ENCODE peak calls at places on chromosomes 3 and 15, in five cellular contexts. F is lung, O is breast epithelium, G is mesendoderm, Z is fibroblast of lung. L is an unnamed sample.

GRCh38 chr15:33425149-33425548 is 114.4 kb downstream of the RYR3 start:
- DNase-seq in F (no peak), O (no peak), G (peak; percentile 45), Z (peak; percentile 3), L (no peak)

GRCh38 chr3:50358355-50358926 is 880 bp downstream of the TMEM115 start:
- DNase-seq in F (no peak), O (no peak), G (no peak), Z (no peak), L (no peak)

GRCh38 chr15:68330911-68331310 is 53.4 kb downstream of the FEM1B start:
- DNase-seq in F (no peak), O (no peak), G (peak; percentile 61), Z (no peak), L (peak; percentile 33)

GRCh38 chr3:30180305-30181275 is 425.8 kb upstream of the TGFBR2 start:
- DNase-seq in F (no peak), O (no peak), G (no peak), Z (no peak), L (no peak)

GRCh38 chr15:37253877-37254276 is 153.5 kb upstream of the MEIS2 start:
- DNase-seq in F (no peak), O (no peak), G (peak; percentile 55), Z (no peak), L (no peak)

GRCh38 chr3:30544811-30545210 is 61.6 kb upstream of the TGFBR2 start:
- DNase-seq in F (no peak), O (no peak), G (no peak), Z (peak; percentile 84), L (no peak)

GRCh38 chr3:193553606-193554005 is 1.1 kb downstream of the ATP13A4 start:
- DNase-seq in F (no peak), O (no peak), G (no peak), Z (no peak), L (no peak)

GRCh38 chr3:39920271-39920670 is 110.9 kb downstream of the MYRIP start:
- DNase-seq in F (no peak), O (no peak), G (no peak), Z (no peak), L (no peak)

GRCh38 chr3:87167634-87168456 is 59.3 kb upstream of the CHMP2B start:
- DNase-seq in F (no peak), O (no peak), G (peak; percentile 49), Z (peak; percentile 76), L (peak; percentile 73)

GRCh38 chr3:70861855-70862254 is 549.4 kb upstream of the MDFIC2 start:
- DNase-seq in F (no peak), O (no peak), G (no peak), Z (peak; percentile 63), L (no peak)

DNA sequence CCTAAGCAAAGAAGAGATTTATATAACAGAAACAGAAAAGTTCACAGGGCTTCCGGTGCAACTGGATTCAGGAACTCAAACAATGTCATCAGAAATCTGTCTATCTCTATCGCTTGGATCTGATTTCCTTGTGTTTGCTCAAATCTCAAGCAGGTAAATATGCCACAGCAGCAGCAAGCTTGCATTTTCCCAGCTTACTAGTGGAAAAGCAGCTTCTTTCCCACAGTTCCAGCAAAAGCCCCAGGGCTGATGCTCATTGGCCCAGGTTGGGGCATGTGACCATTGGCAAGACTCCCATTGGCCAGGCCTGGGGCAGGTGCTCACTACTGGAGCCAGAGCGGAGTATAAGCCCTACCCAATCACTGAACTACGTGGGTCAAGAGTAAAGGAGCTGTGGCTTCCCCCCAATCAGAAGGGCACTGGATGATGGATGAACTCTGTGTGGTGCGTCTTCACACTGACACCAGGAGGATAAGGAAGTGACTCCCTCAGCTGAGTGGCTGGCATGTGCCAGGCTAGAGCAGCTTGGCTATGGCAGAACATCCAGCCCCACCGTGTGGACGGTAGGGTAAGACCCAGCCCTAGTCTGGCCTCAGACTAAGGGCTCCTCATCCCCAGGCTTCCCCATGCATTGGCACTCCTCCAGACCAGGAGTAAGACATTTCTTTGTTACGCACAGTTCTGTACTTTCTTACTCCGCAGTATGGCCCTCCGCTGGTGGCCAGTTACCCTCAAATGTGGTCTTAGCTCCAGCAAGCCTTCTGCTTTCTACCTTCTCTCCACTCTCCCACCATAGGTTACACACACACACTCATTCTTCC is 13.1 kb upstream of the VIPR1 start:
- DNase-seq in F (peak; percentile 24), O (no peak), G (no peak), Z (no peak), L (no peak)
- H3K27ac ChIP-seq in F (no peak overlapping the region), O (peak overlapping the region; percentile 62), G (no peak overlapping the region), Z (no peak overlapping the region), L (no peak overlapping the region)

DNA sequence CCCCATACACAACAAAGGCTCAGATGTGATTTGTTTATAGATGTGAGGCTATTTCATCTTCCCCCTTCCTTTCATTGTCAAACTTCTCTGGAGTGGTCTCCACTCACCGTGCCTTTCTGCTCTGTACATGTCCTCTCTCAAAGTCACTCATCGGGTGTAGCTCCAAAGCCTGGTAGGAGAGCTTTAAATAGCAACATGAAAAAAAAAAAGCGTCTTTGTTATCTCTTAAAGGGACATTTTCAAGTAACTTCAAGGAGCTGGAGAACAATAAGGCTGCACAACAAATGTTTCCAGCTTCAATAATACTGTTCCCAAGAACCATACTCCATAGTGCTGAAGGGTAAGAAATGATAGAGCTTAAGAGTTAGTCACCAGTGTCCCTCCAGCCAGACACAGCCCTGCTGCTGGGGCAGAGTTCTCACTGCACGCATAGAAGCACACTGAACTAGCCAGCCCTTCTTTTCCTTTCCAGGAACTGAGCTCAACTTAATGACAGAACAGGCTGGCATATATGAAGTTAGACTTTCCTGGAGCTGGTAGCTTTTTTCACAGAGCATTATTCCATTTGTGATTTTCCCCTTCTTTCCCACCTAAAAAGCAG is 8.1 kb downstream of the FBXO40 start:
- DNase-seq in F (no peak), O (no peak), G (no peak), Z (no peak), L (no peak)
- H3K36me3 ChIP-seq in F (no peaks in the 10 kb centered on the region), O (no peaks in the 10 kb centered on the region), G (no peaks in the 10 kb centered on the region), Z (no peaks in the 10 kb centered on the region), L (no peaks in the 10 kb centered on the region)

GRCh38 chr3:66823532-66823931 is 174.6 kb upstream of the KBTBD8 start:
- DNase-seq in F (no peak), O (no peak), G (no peak), Z (no peak), L (no peak)

GRCh38 chr3:66823010-66823399 is 175.1 kb upstream of the KBTBD8 start:
- DNase-seq in F (no peak), O (no peak), G (no peak), Z (peak; percentile 15), L (no peak)

GRCh38 chr3:66822059-66823009 is 175.8 kb upstream of the KBTBD8 start:
- DNase-seq in F (peak; percentile 87), O (peak; percentile 78), G (peak; percentile 83), Z (peak; percentile 69), L (peak; percentile 46)

GRCh38 chr3:66817946-66818557 is 180.1 kb upstream of the KBTBD8 start:
- DNase-seq in F (no peak), O (no peak), G (peak; percentile 90), Z (no peak), L (no peak)

GRCh38 chr3:66819993-66820501 is 178.1 kb upstream of the KBTBD8 start:
- DNase-seq in F (no peak), O (no peak), G (no peak), Z (no peak), L (no peak)
- H3K4me3 ChIP-seq in F (no peak overlapping the region), O (no peak overlapping the region), G (no peak overlapping the region), Z (no peak overlapping the region), L (no peak overlapping the region)

DNA sequence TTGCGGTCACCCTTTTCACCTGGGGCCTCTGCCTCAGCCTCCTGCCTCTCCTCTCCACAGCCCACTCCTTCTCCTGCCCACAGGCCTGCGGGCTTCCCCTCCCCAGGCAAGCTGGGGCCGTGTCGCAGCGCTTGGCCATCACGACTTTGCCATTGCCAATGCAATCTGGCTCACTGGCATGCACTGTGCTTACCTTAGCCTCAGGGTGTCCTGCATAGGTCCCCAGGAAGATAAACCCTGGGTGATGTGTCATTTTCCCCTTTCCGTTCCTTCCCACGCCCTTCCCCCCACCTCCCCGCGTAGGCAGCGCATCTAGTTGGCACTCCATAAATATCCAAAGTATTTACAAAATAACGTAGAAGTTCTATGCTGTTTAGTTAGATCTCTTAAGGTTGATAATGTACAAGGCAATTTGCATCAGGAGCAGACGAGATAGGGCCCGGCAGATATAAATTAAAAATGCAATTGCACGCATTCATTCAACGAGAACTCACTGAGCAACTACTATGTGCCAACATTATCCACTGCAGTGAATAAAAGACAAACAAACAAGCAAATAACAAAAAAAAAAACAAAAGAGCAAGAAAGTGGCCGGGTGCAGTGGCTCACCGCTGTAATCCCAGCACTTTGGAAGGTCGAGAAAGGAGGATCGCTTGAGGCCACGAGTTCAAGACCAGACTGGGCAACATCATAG is 973 bp upstream of the COPG1 start:
- DNase-seq in F (no peak), O (no peak), G (no peak), Z (no peak), L (no peak)
- H3K27ac ChIP-seq in F (no peak overlapping the region), O (peak overlapping the region; percentile 91), G (no peak overlapping the region), Z (peak overlapping the region; percentile 97), L (peak overlapping the region; percentile 91)

GRCh38 chr15:39582977-39583585 is 2.2 kb downstream of the THBS1 start:
- DNase-seq in F (no peak), O (no peak), G (no peak), Z (no peak), L (no peak)
- H3K36me3 ChIP-seq in F (peaks cover 23% of the 10 kb centered on the region), O (no peaks in the 10 kb centered on the region), G (peaks cover 2% of the 10 kb centered on the region), Z (peaks cover 42% of the 10 kb centered on the region), L (no peaks in the 10 kb centered on the region)

GRCh38 chr15:74040115-74040850 is 42.1 kb downstream of the GOLGA6A start:
- DNase-seq in F (no peak), O (no peak), G (peak; percentile 84), Z (peak; percentile 89), L (peak; percentile 88)
- H3K4me3 ChIP-seq in F (no peak overlapping the region), O (no peak overlapping the region), G (no peak overlapping the region), Z (no peak overlapping the region), L (no peak overlapping the region)

GRCh38 chr3:141095546-141095937 is 44.4 kb downstream of the SPSB4 start:
- DNase-seq in F (no peak), O (no peak), G (no peak), Z (no peak), L (no peak)
- H3K27ac ChIP-seq in F (no peak overlapping the region), O (no peak overlapping the region), G (no peak overlapping the region), Z (no peak overlapping the region), L (no peak overlapping the region)

GRCh38 chr15:90268415-90268814 is 2.9 kb downstream of the NGRN start:
- DNase-seq in F (no peak), O (no peak), G (peak; percentile 40), Z (no peak), L (peak; percentile 37)
- H3K36me3 ChIP-seq in F (peaks cover 16% of the 10 kb centered on the region), O (no peaks in the 10 kb centered on the region), G (peaks cover 14% of the 10 kb centered on the region), Z (peaks cover 5% of the 10 kb centered on the region), L (peaks cover 50% of the 10 kb centered on the region)